ENCODE peak calls at places on chromosome X, in five cellular contexts. One of them, this sample, is unnamed.

GRCh38 chrX:1598021-1598875 is 6.8 kb downstream of the AKAP17A start:
- DNase-seq in HFF-Myc: no peak
- DNase-seq in GM13977: peak
- DNase-seq in GM12865: no peak
- DNase-seq in AG09309: no peak
- DNase-seq in this sample: no peak

GRCh38 chrX:68568136-68568535 is 69.3 kb downstream of the YIPF6 start:
- DNase-seq in HFF-Myc: no peak
- DNase-seq in GM13977: no peak
- DNase-seq in GM12865: peak
- DNase-seq in AG09309: no peak
- DNase-seq in this sample: no peak

GRCh38 chrX:153468008-153468580 is 2.3 kb downstream of the HAUS7 start:
- DNase-seq in HFF-Myc: no peak
- DNase-seq in GM13977: no peak
- DNase-seq in GM12865: no peak
- DNase-seq in AG09309: no peak
- DNase-seq in this sample: no peak

GRCh38 chrX:39953879-39954278 is 143.9 kb downstream of the BCOR start:
- DNase-seq in HFF-Myc: no peak
- DNase-seq in GM13977: no peak
- DNase-seq in GM12865: no peak
- DNase-seq in AG09309: no peak
- DNase-seq in this sample: no peak

GRCh38 chrX:120570201-120570600 is 9.4 kb upstream of the CUL4B start:
- DNase-seq in HFF-Myc: no peak
- DNase-seq in GM13977: no peak
- DNase-seq in GM12865: no peak
- DNase-seq in AG09309: no peak
- DNase-seq in this sample: no peak

GRCh38 chrX:100928660-100929613 is at the start of gene XKRX:
- DNase-seq in HFF-Myc: no peak
- DNase-seq in GM13977: peak
- DNase-seq in GM12865: peak
- DNase-seq in AG09309: no peak
- DNase-seq in this sample: no peak

GRCh38 chrX:68917799-68918198 is 89.0 kb downstream of the EFNB1 start:
- DNase-seq in HFF-Myc: no peak
- DNase-seq in GM13977: no peak
- DNase-seq in GM12865: no peak
- DNase-seq in AG09309: no peak
- DNase-seq in this sample: no peak

GRCh38 chrX:108735680-108736508 is 469 bp downstream of the IRS4 start:
- DNase-seq in HFF-Myc: no peak
- DNase-seq in GM13977: peak
- DNase-seq in GM12865: no peak
- DNase-seq in AG09309: no peak
- DNase-seq in this sample: no peak

GRCh38 chrX:70255452-70255851 is 4.6 kb downstream of the P2RY4 start:
- DNase-seq in HFF-Myc: no peak
- DNase-seq in GM13977: no peak
- DNase-seq in GM12865: no peak
- DNase-seq in AG09309: no peak
- DNase-seq in this sample: no peak

GRCh38 chrX:150907474-150907873 is 9.0 kb upstream of the CD99L2 start:
- DNase-seq in HFF-Myc: no peak
- DNase-seq in GM13977: no peak
- DNase-seq in GM12865: no peak
- DNase-seq in AG09309: no peak
- DNase-seq in this sample: no peak

GRCh38 chrX:11890843-11891514 is 132.9 kb downstream of the MSL3 start:
- DNase-seq in HFF-Myc: no peak
- DNase-seq in GM13977: no peak
- DNase-seq in GM12865: no peak
- DNase-seq in AG09309: no peak
- DNase-seq in this sample: no peak

GRCh38 chrX:145190801-145191389 is 56.4 kb upstream of the SPANXN1 start:
- DNase-seq in HFF-Myc: no peak
- DNase-seq in GM13977: peak
- DNase-seq in GM12865: no peak
- DNase-seq in AG09309: no peak
- DNase-seq in this sample: no peak

GRCh38 chrX:151176351-151176750 is at the start of gene GPR50:
- DNase-seq in HFF-Myc: no peak
- DNase-seq in GM13977: no peak
- DNase-seq in GM12865: no peak
- DNase-seq in AG09309: no peak
- DNase-seq in this sample: no peak

GRCh38 chrX:103066606-103067005 is 2.6 kb upstream of the BEX1 start:
- DNase-seq in HFF-Myc: no peak
- DNase-seq in GM13977: no peak
- DNase-seq in GM12865: no peak
- DNase-seq in AG09309: no peak
- DNase-seq in this sample: no peak

GRCh38 chrX:31706456-31706855 is 634.6 kb upstream of the FTHL17 start:
- DNase-seq in HFF-Myc: no peak
- DNase-seq in GM13977: no peak
- DNase-seq in GM12865: no peak
- DNase-seq in AG09309: peak
- DNase-seq in this sample: no peak

GRCh38 chrX:121000589-121000988 is 15.0 kb upstream of the CT47A1 start:
- DNase-seq in HFF-Myc: no peak
- DNase-seq in GM13977: peak
- DNase-seq in GM12865: peak
- DNase-seq in AG09309: no peak
- DNase-seq in this sample: no peak

GRCh38 chrX:84893897-84894296 is 109.8 kb upstream of the APOOL start:
- DNase-seq in HFF-Myc: no peak
- DNase-seq in GM13977: no peak
- DNase-seq in GM12865: no peak
- DNase-seq in AG09309: no peak
- DNase-seq in this sample: no peak

GRCh38 chrX:130105226-130105625 is 5.1 kb downstream of the ELF4 start:
- DNase-seq in HFF-Myc: no peak
- DNase-seq in GM13977: no peak
- DNase-seq in GM12865: no peak
- DNase-seq in AG09309: no peak
- DNase-seq in this sample: no peak

GRCh38 chrX:51456814-51457213 is 39.6 kb downstream of the NUDT11 start:
- DNase-seq in HFF-Myc: no peak
- DNase-seq in GM13977: no peak
- DNase-seq in GM12865: no peak
- DNase-seq in AG09309: no peak
- DNase-seq in this sample: no peak

GRCh38 chrX:151543706-151544105 is 19.8 kb upstream of the PASD1 start:
- DNase-seq in HFF-Myc: no peak
- DNase-seq in GM13977: no peak
- DNase-seq in GM12865: peak
- DNase-seq in AG09309: no peak
- DNase-seq in this sample: no peak

GRCh38 chrX:73758253-73758652 is 195.3 kb downstream of the CHIC1 start:
- DNase-seq in HFF-Myc: no peak
- DNase-seq in GM13977: no peak
- DNase-seq in GM12865: peak
- DNase-seq in AG09309: no peak
- DNase-seq in this sample: no peak

GRCh38 chrX:19729761-19730160 is 157.6 kb downstream of the SH3KBP1 start:
- DNase-seq in HFF-Myc: no peak
- DNase-seq in GM13977: no peak
- DNase-seq in GM12865: no peak
- DNase-seq in AG09309: no peak
- DNase-seq in this sample: no peak

DNA sequence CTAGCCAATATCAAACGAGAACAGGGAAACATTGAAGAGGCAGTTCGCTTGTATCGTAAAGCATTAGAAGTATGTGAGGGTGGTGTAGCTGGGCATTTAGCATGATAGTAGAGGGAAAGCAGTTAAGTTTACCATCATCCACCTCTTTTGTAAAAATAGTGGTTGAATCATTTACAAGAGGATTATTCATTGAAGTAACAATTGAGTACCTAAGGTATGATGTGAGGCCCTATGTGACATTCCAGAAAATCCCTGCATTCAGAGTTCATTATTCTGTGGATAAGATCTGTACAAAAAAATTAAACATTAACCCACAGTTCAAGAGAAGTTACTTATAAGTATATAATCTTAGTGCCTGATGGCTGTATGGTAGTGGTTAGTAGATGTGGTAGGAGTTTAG is 22.2 kb upstream of the GCNA start:
- DNase-seq in HFF-Myc: no peak
- DNase-seq in GM13977: no peak
- DNase-seq in GM12865: no peak
- DNase-seq in AG09309: no peak
- DNase-seq in this sample: no peak
- TF ChIP-seq CTCF in HFF-Myc: no peak
- TF ChIP-seq CTCF in GM13977: no peak
- TF ChIP-seq CTCF in GM12865: no peak
- TF ChIP-seq CTCF in AG09309: no peak
- TF ChIP-seq CTCF in this sample: no peak

DNA sequence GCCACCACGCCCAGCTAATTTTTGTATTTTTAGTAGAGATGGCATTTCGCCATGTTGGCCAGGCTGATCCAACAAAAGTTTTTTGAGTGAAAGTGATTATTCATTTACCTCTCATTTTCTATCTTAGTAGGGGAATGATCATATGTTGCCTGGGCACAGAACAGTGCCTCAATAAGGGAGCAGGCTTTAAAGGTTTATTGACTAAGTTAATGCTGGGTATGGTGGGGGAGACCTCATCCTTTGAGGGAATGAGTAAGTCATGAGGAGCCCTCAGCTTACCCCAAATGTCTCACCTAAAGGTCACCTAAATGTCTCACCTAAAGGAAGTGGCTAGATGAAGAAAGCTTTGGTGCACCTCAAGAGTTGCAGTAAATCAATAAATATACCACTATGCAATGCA is 109.0 kb downstream of the CLCN4 start:
- DNase-seq in HFF-Myc: no peak
- DNase-seq in GM13977: no peak
- DNase-seq in GM12865: no peak
- DNase-seq in AG09309: no peak
- DNase-seq in this sample: no peak
- TF ChIP-seq CTCF in HFF-Myc: no peak
- TF ChIP-seq CTCF in GM13977: no peak
- TF ChIP-seq CTCF in GM12865: no peak
- TF ChIP-seq CTCF in AG09309: no peak
- TF ChIP-seq CTCF in this sample: no peak

DNA sequence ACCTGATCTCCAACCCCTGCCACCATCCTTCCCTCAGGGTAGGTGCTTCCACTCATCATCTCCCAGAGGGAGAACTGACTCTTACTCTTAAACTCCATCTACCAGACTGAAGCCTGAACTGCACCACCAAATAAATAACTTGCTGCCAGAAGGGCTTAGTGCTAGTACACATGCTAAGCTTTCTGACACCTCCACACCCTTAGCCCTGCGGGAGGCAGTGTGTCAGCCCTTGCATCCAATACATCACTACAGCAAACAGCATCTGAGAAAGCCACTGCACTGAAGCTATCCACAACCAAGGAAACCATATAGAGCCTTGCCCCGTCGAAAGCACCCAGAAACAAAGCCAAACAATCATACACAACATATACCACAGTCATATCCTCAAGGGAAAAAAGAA is 68.6 kb upstream of the MCF2 start:
- DNase-seq in HFF-Myc: no peak
- DNase-seq in GM13977: no peak
- DNase-seq in GM12865: no peak
- DNase-seq in AG09309: no peak
- DNase-seq in this sample: no peak
- TF ChIP-seq CTCF in HFF-Myc: no peak
- TF ChIP-seq CTCF in GM13977: no peak
- TF ChIP-seq CTCF in GM12865: no peak
- TF ChIP-seq CTCF in AG09309: no peak
- TF ChIP-seq CTCF in this sample: no peak

DNA sequence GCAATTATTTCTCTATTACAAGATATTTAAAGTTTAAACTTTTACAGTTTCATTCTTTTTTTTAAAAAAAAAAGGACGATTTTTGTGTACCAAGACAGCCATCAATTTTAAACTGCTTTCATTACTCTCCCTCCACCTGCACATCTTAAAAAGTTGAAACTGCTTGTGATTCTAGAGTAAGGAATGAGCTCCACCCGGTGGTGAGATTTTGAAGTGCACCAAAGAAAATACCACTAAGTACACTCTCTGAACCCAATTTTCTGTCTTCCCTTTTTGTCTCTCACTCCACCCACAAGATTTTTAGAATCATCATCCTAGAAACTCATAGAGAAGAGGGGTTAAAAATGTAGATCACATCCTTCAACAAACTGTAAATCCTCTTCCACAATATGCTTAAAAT is 91.3 kb upstream of the WDR44 start:
- DNase-seq in HFF-Myc: no peak
- DNase-seq in GM13977: peak
- DNase-seq in GM12865: peak
- DNase-seq in AG09309: no peak
- DNase-seq in this sample: no peak
- TF ChIP-seq CTCF in HFF-Myc: peak
- TF ChIP-seq CTCF in GM13977: peak
- TF ChIP-seq CTCF in GM12865: peak
- TF ChIP-seq CTCF in AG09309: peak
- TF ChIP-seq CTCF in this sample: peak

This sample was measured in AG09319.